ENCODE peak calls at places on chromosomes 4 and X, in six cellular contexts. Q, B, W, Y, G and N are unnamed samples.
A peak's percentile ranks its signal among the peaks of the same experiment; 100 is the strongest.

GRCh38 chr4:79492148-79492547 is 84.1 kb upstream of the GK2 start:
- DNase-seq in Q (no peak), B (no peak), G (no peak), W (no peak), Y (peak; percentile 9), N (no peak)

GRCh38 chr4:13182136-13182535 is 302.0 kb downstream of the RAB28 start:
- DNase-seq in B (no peak), Y (no peak), W (no peak), Q (no peak), G (no peak), N (no peak)

GRCh38 chr4:185004562-185005208 is 13.6 kb upstream of the HELT start:
- DNase-seq in Q (no peak), B (no peak), G (no peak), Y (no peak), W (no peak), N (no peak)

GRCh38 chr4:37816719-37817118 is 9.8 kb upstream of the PGM2 start:
- DNase-seq in W (no peak), G (no peak), Y (no peak), Q (no peak), B (no peak), N (no peak)

GRCh38 chrX:1093112-1093511 is 119.3 kb downstream of the CRLF2 start:
- DNase-seq in B (no peak), Q (no peak), Y (no peak), W (no peak), G (no peak), N (no peak)

GRCh38 chr4:10611673-10612072 is 72.9 kb downstream of the CLNK start:
- DNase-seq in Y (peak; percentile 81), Q (peak; percentile 65), B (peak; percentile 85), G (peak; percentile 88), W (no peak), N (peak; percentile 87)

GRCh38 chrX:129954804-129955203 is 27.6 kb upstream of the BCORL1 start:
- DNase-seq in G (no peak), Y (no peak), B (no peak), W (peak; percentile 42), Q (no peak), N (no peak)

GRCh38 chr4:46933686-46934085 is 24.6 kb upstream of the COX7B2 start:
- DNase-seq in G (peak; percentile 12), Q (no peak), Y (no peak), B (no peak), W (no peak), N (no peak)

GRCh38 chr4:104896623-104897296 is 249.9 kb upstream of the TET2 start:
- DNase-seq in G (no peak), Y (no peak), B (no peak), Q (no peak), W (no peak), N (peak; percentile 27)

GRCh38 chr4:78691971-78692814 is 84.0 kb upstream of the BMP2K start:
- DNase-seq in G (no peak), W (no peak), B (no peak), Y (no peak), Q (no peak), N (peak; percentile 4)

GRCh38 chr4:48372272-48372671 is 30.9 kb downstream of the SLAIN2 start:
- DNase-seq in Y (peak; percentile 55), W (no peak), G (no peak), B (no peak), Q (no peak), N (no peak)

GRCh38 chr4:40180356-40180755 is 16.5 kb upstream of the RHOH start:
- DNase-seq in W (no peak), G (peak; percentile 62), Q (peak; percentile 1), Y (peak; percentile 91), B (peak; percentile 85), N (peak; percentile 97)

GRCh38 chrX:95764972-95765451 is 919.6 kb upstream of the DIAPH2 start:
- DNase-seq in G (peak; percentile 67), Y (peak; percentile 67), Q (no peak), W (peak; percentile 1), B (no peak), N (peak; percentile 44)

GRCh38 chr4:152535236-152535902 is 523 bp downstream of the FBXW7 start:
- DNase-seq in Y (no peak), B (no peak), G (no peak), W (no peak), Q (no peak), N (no peak)

GRCh38 chr4:90051999-90052398 is 75.2 kb upstream of the CCSER1 start:
- DNase-seq in W (no peak), G (no peak), Y (no peak), Q (no peak), B (no peak), N (no peak)

GRCh38 chrX:7996414-7996813 is 69.2 kb upstream of the PNPLA4 start:
- DNase-seq in Q (no peak), W (peak; percentile 53), B (peak; percentile 10), G (peak; percentile 65), Y (peak; percentile 57), N (peak; percentile 54)

GRCh38 chrX:16843208-16843909 is 26.8 kb downstream of the RBBP7 start:
- DNase-seq in G (no peak), Y (no peak), B (no peak), W (no peak), Q (no peak), N (no peak)

GRCh38 chr4:169383724-169384123 is 113.0 kb upstream of the SH3RF1 start:
- DNase-seq in Q (no peak), W (no peak), Y (peak; percentile 66), G (peak; percentile 81), B (peak; percentile 90), N (peak; percentile 97)

GRCh38 chr4:128461300-128462103 is 173.9 kb upstream of the PGRMC2 start:
- DNase-seq in Y (peak; percentile 75), W (no peak), Q (no peak), B (peak; percentile 87), G (peak; percentile 61), N (peak; percentile 93)

GRCh38 chr4:152951348-152951747 is 15.2 kb downstream of the FHDC1 start:
- DNase-seq in B (no peak), Q (no peak), G (peak; percentile 61), Y (no peak), W (no peak), N (no peak)

GRCh38 chrX:41116948-41117347 is 31.7 kb downstream of the USP9X start:
- DNase-seq in Q (no peak), W (no peak), B (no peak), Y (no peak), G (peak; percentile 4), N (no peak)

GRCh38 chrX:71859637-71860036 is 51.0 kb upstream of the NHSL2 start:
- DNase-seq in Y (peak; percentile 61), G (peak; percentile 67), Q (peak; percentile 6), W (peak; percentile 51), B (peak; percentile 17), N (peak; percentile 45)

GRCh38 chrX:78665286-78665685 is 6.2 kb upstream of the RTL3 start:
- DNase-seq in G (no peak), Q (no peak), W (no peak), B (no peak), Y (no peak), N (no peak)

GRCh38 chr4:83335691-83336090 is 1.0 kb upstream of the HPSE start:
- DNase-seq in B (no peak), Y (peak; percentile 29), Q (no peak), G (no peak), W (no peak), N (peak; percentile 31)

GRCh38 chr4:103076777-103077347 is 301 bp upstream of the SLC9B2 start:
- DNase-seq in Y (peak; percentile 27), B (no peak), Q (peak; percentile 3), G (no peak), W (no peak), N (peak; percentile 8)

GRCh38 chr4:40515398-40516293 is 114.0 kb downstream of the RBM47 start:
- DNase-seq in Y (peak; percentile 12), Q (no peak), B (no peak), W (no peak), G (peak; percentile 5), N (peak; percentile 51)

GRCh38 chr4:46211406-46211805 is 87.6 kb upstream of the GABRG1 start:
- DNase-seq in Y (peak; percentile 25), Q (no peak), B (no peak), W (no peak), G (peak; percentile 11), N (peak; percentile 2)

DNA sequence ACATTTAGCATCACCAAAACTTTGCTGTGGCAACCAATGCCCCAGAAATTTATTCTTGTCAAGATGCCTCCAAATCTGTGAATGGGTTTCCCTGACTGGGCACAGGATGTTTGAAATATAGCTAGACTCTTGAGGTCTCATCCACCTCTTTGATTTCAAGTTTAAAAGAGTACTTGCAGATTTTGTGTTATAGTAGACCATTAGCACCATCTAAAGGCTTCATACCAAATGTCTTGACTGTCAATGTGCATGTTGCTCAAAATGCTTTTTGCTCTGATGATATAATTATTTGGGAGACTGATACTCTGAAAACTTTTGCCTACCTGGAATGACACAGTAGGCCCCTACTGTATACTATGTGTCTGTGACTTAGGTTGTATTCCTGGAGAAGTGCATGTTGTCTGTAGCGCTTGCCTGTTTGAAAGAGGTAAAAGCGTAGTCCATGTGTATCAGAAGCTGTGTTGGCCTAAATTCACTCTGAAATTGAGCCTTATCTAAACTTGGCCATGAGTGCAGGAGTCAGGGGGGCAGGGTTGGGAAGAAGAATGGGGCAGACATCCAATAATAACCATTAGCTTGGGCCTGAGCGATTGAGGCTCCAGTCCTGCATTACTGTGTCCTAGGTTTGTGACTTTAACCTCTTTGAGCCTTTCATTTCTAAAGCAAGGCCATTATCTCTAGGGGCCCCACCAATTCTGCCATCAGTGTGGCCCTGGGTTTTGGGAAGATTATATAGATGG is 33.8 kb downstream of the NDP start:
- DNase-seq in G (peak; percentile 36), Y (peak; percentile 16), Q (no peak), B (no peak), W (no peak), N (peak; percentile 24)
- TF ChIP-seq CTCF in G (peak; percentile 46), Y (peak; percentile 14), Q (peak; percentile 34), B (no peak), W (no peak), N (no peak)

DNA sequence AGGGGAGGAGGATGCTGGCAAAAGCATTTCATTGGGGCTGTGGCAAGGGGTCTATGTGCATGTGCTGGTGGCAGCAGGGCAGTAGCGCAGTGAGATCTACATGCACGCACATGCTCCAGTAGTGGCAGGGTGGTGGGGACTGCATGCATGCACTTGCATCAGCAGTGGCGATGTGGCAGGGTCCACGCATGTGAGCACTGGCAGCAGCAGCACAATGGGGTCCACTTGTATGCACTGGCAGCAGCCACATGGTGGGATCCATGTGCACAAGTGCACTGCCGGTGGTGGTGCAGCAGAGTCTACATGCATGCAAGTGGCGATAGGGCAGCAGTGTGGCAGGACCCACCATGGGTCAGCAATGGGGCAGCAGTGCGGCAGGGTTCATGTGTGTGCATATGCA is 233.1 kb downstream of the THOC2 start:
- DNase-seq in W (no peak), B (no peak), G (no peak), Y (no peak), Q (no peak), N (no peak)
- TF ChIP-seq CTCF in W (no peak), B (no peak), G (no peak), Y (no peak), Q (no peak), N (no peak)

GRCh38 chr4:86878640-86879039 is 13.6 kb downstream of the C4orf36 start:
- DNase-seq in G (no peak), Y (no peak), B (no peak), W (no peak), Q (no peak), N (no peak)
- TF ChIP-seq CTCF in G (no peak), Y (no peak), B (peak; percentile 28), W (peak; percentile 26), Q (no peak), N (no peak)

DNA sequence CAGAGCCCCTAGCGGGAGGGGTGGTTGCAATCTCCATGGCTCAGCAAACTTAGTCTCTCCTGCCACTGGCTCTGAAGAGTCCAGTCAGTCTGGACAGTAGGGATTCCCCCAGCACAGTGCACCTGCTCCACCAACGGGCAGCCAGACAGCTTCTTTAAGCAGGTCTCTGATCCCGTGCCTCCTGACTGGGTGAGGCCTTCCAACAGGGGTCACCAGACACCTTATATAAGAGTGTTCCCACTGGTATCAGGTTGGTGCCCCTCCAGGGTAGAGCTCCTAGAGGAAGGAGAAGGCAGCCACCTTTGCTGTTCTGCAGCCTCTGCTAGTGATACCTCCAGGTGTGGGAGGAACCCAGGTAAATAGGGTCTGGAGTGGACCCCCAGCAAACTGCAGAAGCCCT is 1393.4 kb downstream of the STIM2 start:
- DNase-seq in Q (no peak), G (no peak), Y (no peak), W (no peak), B (no peak), N (no peak)
- TF ChIP-seq CTCF in Q (no peak), G (no peak), Y (no peak), W (no peak), B (no peak), N (no peak)